ENCODE peak calls at places on chromosomes 7 and 10, in four cellular contexts. X, W, M and J are unnamed samples.

GRCh38 chr7:12229046-12229445 is 18.0 kb downstream of the TMEM106B start:
- DNase-seq in M (no peak), X (no peak), W (no peak), J (no peak)

GRCh38 chr10:75452997-75453396 is 21.6 kb downstream of the LRMDA start:
- DNase-seq in W (no peak), M (no peak), X (no peak), J (no peak)

GRCh38 chr7:157613575-157614322 is 276.9 kb downstream of the DNAJB6 start:
- DNase-seq in M (no peak), W (peak), X (no peak), J (no peak)

GRCh38 chr7:8042796-8043535 is 74.4 kb downstream of the GLCCI1 start:
- DNase-seq in M (no peak), W (no peak), X (no peak), J (no peak)

GRCh38 chr7:108630002-108630401 is 60.3 kb downstream of the DNAJB9 start:
- DNase-seq in M (no peak), W (no peak), X (no peak), J (no peak)

GRCh38 chr10:31153692-31154091 is 122.0 kb upstream of the ZNF438 start:
- DNase-seq in W (no peak), X (no peak), M (no peak), J (no peak)

GRCh38 chr7:151378496-151379192 is 31.2 kb downstream of the WDR86 start:
- DNase-seq in W (no peak), M (no peak), X (peak), J (no peak)

GRCh38 chr7:106657085-106657991 is 3.6 kb downstream of the CCDC71L start:
- DNase-seq in W (no peak), M (no peak), X (no peak), J (no peak)

GRCh38 chr7:30729642-30730041 is 22.3 kb upstream of the INMT start:
- DNase-seq in W (no peak), M (no peak), X (no peak), J (no peak)

GRCh38 chr10:103958996-103959395 is 7.9 kb upstream of the SLK start:
- DNase-seq in W (no peak), X (no peak), M (no peak), J (no peak)

GRCh38 chr10:78433722-78434535 is 400.3 kb downstream of the RPS24 start:
- DNase-seq in W (no peak), M (no peak), X (peak), J (no peak)

GRCh38 chr7:93044147-93044810 is 73.5 kb downstream of the SAMD9 start:
- DNase-seq in X (no peak), W (peak), M (no peak), J (no peak)

GRCh38 chr7:2116086-2116810 is 116.5 kb downstream of the MAD1L1 start:
- DNase-seq in X (no peak), M (no peak), W (no peak), J (no peak)

GRCh38 chr7:111887734-111888133 is 318.5 kb downstream of the DOCK4 start:
- DNase-seq in W (no peak), M (no peak), X (no peak), J (no peak)

GRCh38 chr10:100670828-100671479 is 74.4 kb upstream of the PAX2 start:
- DNase-seq in W (peak), M (peak), X (no peak), J (no peak)

GRCh38 chr7:44707558-44708230 is 41.0 kb upstream of the ZMIZ2 start:
- DNase-seq in W (no peak), X (no peak), M (no peak), J (no peak)

GRCh38 chr10:103479135-103479534 is at the start of gene CALHM3:
- DNase-seq in W (no peak), M (no peak), X (no peak), J (no peak)

GRCh38 chr10:102673961-102674511 is 29.8 kb downstream of the TRIM8 start:
- DNase-seq in W (peak), X (no peak), M (no peak), J (no peak)

GRCh38 chr10:69014171-69014570 is 25.6 kb downstream of the KIFBP start:
- DNase-seq in M (no peak), X (no peak), W (no peak), J (no peak)

GRCh38 chr7:100119701-100120517 is 475 bp downstream of the CNPY4 start:
- DNase-seq in M (peak), X (peak), W (peak), J (no peak)

GRCh38 chr7:149285581-149285975 is 23.6 kb downstream of the ZNF783 start:
- DNase-seq in W (no peak), X (peak), M (no peak), J (no peak)

GRCh38 chr7:126140858-126141491 is 1111.8 kb downstream of the GRM8 start:
- DNase-seq in W (no peak), X (no peak), M (no peak), J (no peak)

GRCh38 chr7:51010534-51010933 is 227.8 kb upstream of the GRB10 start:
- DNase-seq in W (no peak), X (peak), M (no peak), J (no peak)

GRCh38 chr10:118738422-118738821 is 16.3 kb downstream of the CACUL1 start:
- DNase-seq in X (no peak), W (no peak), M (no peak), J (no peak)

GRCh38 chr7:22430457-22430856 is 69.5 kb downstream of the STEAP1B start:
- DNase-seq in W (no peak), M (no peak), X (no peak), J (no peak)